ENCODE peak calls at places on chromosomes 7 and 10, in nine cellular contexts. H, B, V, A, P, Q, D, R and S are unnamed samples.
A peak's percentile ranks its signal among the peaks of the same experiment; 100 is the strongest.

GRCh38 chr10:97117372-97117771 is 68.4 kb downstream of the SLIT1 start:
- DNase-seq in A (peak; percentile 53), H (no peak), D (no peak), P (no peak), R (no peak), V (no peak), Q (peak; percentile 17), B (no peak), S (peak; percentile 17)

GRCh38 chr10:75071164-75071489 is 40.3 kb upstream of the SAMD8 start:
- DNase-seq in Q (peak; percentile 34), D (peak; percentile 20), H (no peak), V (no peak), R (no peak), P (peak; percentile 29), B (no peak), A (no peak), S (peak; percentile 47)

GRCh38 chr7:226281-226882 is 34.0 kb downstream of the FAM20C start:
- DNase-seq in R (no peak), H (no peak), P (no peak), A (peak; percentile 79), B (no peak), V (no peak), D (peak; percentile 86), Q (no peak), S (no peak)

GRCh38 chr7:87648316-87648715 is 20.1 kb downstream of the RUNDC3B start:
- DNase-seq in P (no peak), Q (no peak), H (no peak), A (no peak), R (no peak), V (no peak), D (no peak), B (no peak), S (peak; percentile 36)

GRCh38 chr7:89049043-89049442 is 253.5 kb upstream of the TEX47 start:
- DNase-seq in D (no peak), B (no peak), P (no peak), H (no peak), Q (no peak), V (no peak), A (no peak), R (no peak), S (no peak)

GRCh38 chr7:22563115-22563514 is 63.1 kb upstream of the STEAP1B start:
- DNase-seq in P (no peak), V (no peak), D (no peak), R (no peak), H (no peak), A (no peak), Q (no peak), B (peak; percentile 38), S (peak; percentile 68)

GRCh38 chr10:34528320-34528719 is 286.8 kb downstream of the PARD3 start:
- DNase-seq in V (no peak), R (no peak), Q (peak; percentile 95), B (peak; percentile 64), D (peak; percentile 99), A (peak; percentile 77), H (no peak), P (no peak), S (peak; percentile 83)

GRCh38 chr10:4353059-4353655 is 472.9 kb upstream of the AKR1E2 start:
- DNase-seq in B (no peak), H (no peak), V (no peak), D (peak; percentile 84), Q (no peak), A (no peak), P (no peak), R (no peak), S (peak; percentile 59)

GRCh38 chr7:99452541-99452940 is 13.4 kb downstream of the ATP5MF start:
- DNase-seq in B (no peak), V (no peak), P (no peak), Q (no peak), H (no peak), A (no peak), D (no peak), R (no peak), S (no peak)

GRCh38 chr10:71396084-71396713 is 521 bp upstream of the CDH23 start:
- DNase-seq in D (peak; percentile 16), V (peak; percentile 19), Q (peak; percentile 35), P (peak; percentile 83), R (no peak), H (no peak), A (no peak), B (peak; percentile 93), S (no peak)

GRCh38 chr7:106353944-106354343 is 69.2 kb upstream of the NAMPT start:
- DNase-seq in V (no peak), A (no peak), R (no peak), Q (no peak), P (no peak), D (no peak), B (no peak), H (no peak), S (no peak)

GRCh38 chr10:101940916-101941315 is 97.3 kb upstream of the KCNIP2 start:
- DNase-seq in D (peak; percentile 36), V (no peak), A (no peak), Q (no peak), P (no peak), B (no peak), H (no peak), R (no peak), S (peak; percentile 46)

GRCh38 chr10:126376956-126377355 is 11.3 kb downstream of the ADAM12 start:
- DNase-seq in B (no peak), R (no peak), V (no peak), P (no peak), A (no peak), Q (no peak), D (peak; percentile 80), H (no peak), S (no peak)

GRCh38 chr7:77327932-77328628 is 88.1 kb downstream of the GSAP start:
- DNase-seq in P (no peak), R (no peak), V (no peak), A (no peak), H (no peak), Q (peak; percentile 32), B (no peak), D (no peak), S (peak; percentile 40)

GRCh38 chr10:72081210-72081609 is 7.1 kb downstream of the SPOCK2 start:
- DNase-seq in P (no peak), Q (no peak), A (no peak), B (no peak), V (no peak), H (no peak), R (no peak), D (no peak), S (no peak)

GRCh38 chr10:123150229-123150985 is 2.5 kb downstream of the HMX2 start:
- DNase-seq in B (peak; percentile 83), Q (no peak), H (no peak), D (no peak), R (no peak), V (no peak), A (no peak), P (no peak), S (no peak)

GRCh38 chr7:30430300-30430699 is 48.3 kb downstream of the NOD1 start:
- DNase-seq in P (no peak), B (no peak), A (no peak), Q (peak; percentile 11), D (no peak), V (no peak), H (no peak), R (no peak), S (no peak)

GRCh38 chr10:3389093-3389492 is 216.5 kb upstream of the PITRM1 start:
- DNase-seq in Q (peak; percentile 48), P (no peak), A (no peak), B (no peak), V (no peak), D (no peak), H (no peak), R (no peak), S (no peak)

GRCh38 chr10:124911124-124912051 is 30.5 kb upstream of the ZRANB1 start:
- DNase-seq in P (no peak), Q (peak; percentile 83), H (no peak), D (peak; percentile 78), R (no peak), B (no peak), A (no peak), V (no peak), S (peak; percentile 42)
- H3K27ac ChIP-seq in P (peak overlapping the region; percentile 29), Q (no peak overlapping the region), H (no peak overlapping the region), D (peak overlapping the region; percentile 64), R (peak overlapping the region; percentile 44), B (no peak overlapping the region), A (no peak overlapping the region), V (no peak overlapping the region), S (no peak overlapping the region)

GRCh38 chr10:32954545-32955298 is 3.3 kb downstream of the ITGB1 start:
- DNase-seq in V (no peak), R (no peak), D (no peak), P (no peak), A (no peak), H (no peak), B (no peak), Q (no peak), S (no peak)
- H3K27ac ChIP-seq in V (no peak overlapping the region), R (peak overlapping the region; percentile 95), D (peak overlapping the region; percentile 95), P (peak overlapping the region; percentile 94), A (no peak overlapping the region), H (peak overlapping the region; percentile 69), B (no peak overlapping the region), Q (peak overlapping the region; percentile 85), S (peak overlapping the region; percentile 13)

GRCh38 chr7:32958046-32959025 is 1.1 kb downstream of the FKBP9 start:
- DNase-seq in R (no peak), P (no peak), Q (peak; percentile 84), H (no peak), A (peak; percentile 48), V (no peak), B (no peak), D (peak; percentile 50), S (peak; percentile 72)

GRCh38 chr7:32952876-32953275 is 4.4 kb upstream of the FKBP9 start:
- DNase-seq in H (no peak), P (no peak), R (no peak), D (no peak), V (no peak), Q (no peak), A (no peak), B (no peak), S (no peak)

DNA sequence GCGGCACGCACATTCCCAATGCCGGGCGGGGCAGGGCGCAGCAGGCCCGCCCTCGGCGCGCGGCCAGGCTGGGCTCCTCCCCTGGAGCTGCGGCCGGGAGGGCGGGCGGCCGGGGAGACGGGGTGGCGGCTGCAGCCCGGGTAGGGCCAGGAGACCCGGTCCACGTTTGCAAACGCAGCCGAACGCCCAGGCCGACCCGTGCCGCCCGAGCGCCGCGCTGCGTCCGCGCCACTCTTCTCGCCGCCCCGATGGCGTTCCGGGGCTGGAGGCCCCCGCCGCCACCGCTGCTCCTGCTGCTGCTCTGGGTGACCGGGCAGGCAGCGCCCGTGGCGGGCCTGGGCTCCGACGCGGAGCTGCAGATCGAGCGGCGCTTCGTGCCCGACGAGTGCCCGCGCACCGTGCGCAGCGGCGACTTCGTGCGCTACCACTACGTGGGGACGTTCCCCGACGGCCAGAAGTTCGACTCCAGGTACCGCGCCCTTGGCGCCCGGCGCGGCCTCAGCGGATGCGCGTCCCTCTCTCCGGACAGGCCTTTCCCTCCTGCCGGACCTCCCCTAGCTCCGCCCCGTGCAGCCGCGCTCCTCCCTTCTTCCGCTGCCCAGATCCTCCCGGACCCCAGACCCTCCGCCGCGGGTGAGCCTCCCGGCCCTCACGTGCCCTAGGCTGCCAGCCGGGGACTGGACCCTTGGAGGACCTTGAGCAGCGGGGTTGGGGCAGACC is at the start of gene FKBP9:
- DNase-seq in A (peak; percentile 97), Q (peak; percentile 94), V (no peak), D (peak; percentile 88), B (peak; percentile 86), H (no peak), P (peak; percentile 92), R (no peak), S (peak; percentile 82)
- H3K27ac ChIP-seq in A (peak within 1 kb of the TSS; percentile 96), Q (peak within 1 kb of the TSS; percentile 44), V (no peak within 1 kb of the TSS), D (peak within 1 kb of the TSS; percentile 92), B (no peak within 1 kb of the TSS), H (no peak within 1 kb of the TSS), P (peak within 1 kb of the TSS; percentile 87), R (peak within 1 kb of the TSS; percentile 90), S (peak within 1 kb of the TSS; percentile 78)

GRCh38 chr7:42494722-42495121 is 257.7 kb upstream of the GLI3 start:
- DNase-seq in A (peak; percentile 52), V (no peak), Q (no peak), B (no peak), R (no peak), P (no peak), H (no peak), D (peak; percentile 53), S (no peak)
- H3K27ac ChIP-seq in A (no peak overlapping the region), V (no peak overlapping the region), Q (no peak overlapping the region), B (no peak overlapping the region), R (peak overlapping the region; percentile 17), P (no peak overlapping the region), H (no peak overlapping the region), D (peak overlapping the region; percentile 53), S (no peak overlapping the region)